ENCODE peak calls at places on chromosomes 6 and 20, in eight cellular contexts. Y is NCI-H1930; J is activated T-cell treated with anti-CD3 and anti-CD28 coated beads, Interleukin-2, amount 50 U/mL, for 24 hours; H is stomach; V is fibroblast of mammary gland; R is anterior cingulate cortex; W is fibroblast of pulmonary artery; S is activated T-helper 1 cell treated with anti-CD3 and anti-CD28 coated beads, Interleukin-12 subunit alpha, Interleukin-12 subunit beta, Interleukin-2, Interleukin-4 antibody, amounts not matched to agents 30 ng/mL and 10 ng/mL and 1 ng/mL, durations not matched to agents 14 hours and 24 hours and 36 hours. B is an unnamed sample.

GRCh38 chr6:145863988-145864616 is 49.5 kb upstream of the FBXO30 start:
- DNase-seq in Y (no peak), J (no peak), H (no peak), V (no peak), R (no peak), W (no peak), S (no peak), B (no peak)

GRCh38 chr20:18496042-18496441 is 983 bp downstream of the RBBP9 start:
- DNase-seq in Y (no peak), J (no peak), H (no peak), V (peak), R (no peak), W (no peak), S (no peak), B (no peak)

GRCh38 chr6:52020961-52021570 is 66.3 kb downstream of the PKHD1 start:
- DNase-seq in Y (no peak), J (no peak), H (no peak), V (peak), R (no peak), W (peak), S (no peak), B (no peak)

GRCh38 chr20:57118964-57119363 is 147.5 kb downstream of the BMP7 start:
- DNase-seq in Y (no peak), J (no peak), H (no peak), V (no peak), R (no peak), W (no peak), S (no peak), B (no peak)

GRCh38 chr6:74415056-74415455 is 719.1 kb downstream of the CD109 start:
- DNase-seq in Y (no peak), J (no peak), H (no peak), V (peak), R (no peak), W (peak), S (no peak), B (no peak)

GRCh38 chr6:16295060-16295459 is 56.7 kb downstream of the GMPR start:
- DNase-seq in Y (no peak), J (no peak), H (no peak), V (no peak), R (no peak), W (no peak), S (no peak), B (no peak)

GRCh38 chr6:130482645-130483390 is 117.0 kb downstream of the TMEM200A start:
- DNase-seq in Y (no peak), J (no peak), H (no peak), V (peak), R (no peak), W (peak), S (no peak), B (no peak)

GRCh38 chr20:63366658-63367360 is 5.7 kb upstream of the CHRNA4 start:
- DNase-seq in Y (no peak), J (no peak), H (no peak), V (no peak), R (no peak), W (no peak), S (no peak), B (no peak)

GRCh38 chr6:36839819-36840379 is 655 bp upstream of the CPNE5 start:
- DNase-seq in Y (peak), J (peak), H (peak), V (no peak), R (no peak), W (no peak), S (peak), B (peak)

GRCh38 chr6:16337280-16337975 is 99.0 kb downstream of the GMPR start:
- DNase-seq in Y (no peak), J (no peak), H (peak), V (peak), R (peak), W (peak), S (no peak), B (peak)